ENCODE peak calls at places on chromosomes 2 and 18, in eight cellular contexts. One of them, this sample, is unnamed.

GRCh38 chr2:100163605-100164004 is 21.2 kb upstream of the AFF3 start:
- DNase-seq in fibroblast of lung: no peak
- DNase-seq in bronchial epithelial cell: no peak
- DNase-seq in mammary epithelial cell: no peak
- DNase-seq in stomach: no peak
- DNase-seq in heart right ventricle: no peak
- DNase-seq in GM12865: no peak
- DNase-seq in HCT116: no peak
- DNase-seq in this sample: no peak

GRCh38 chr2:32363588-32363987 is 6.8 kb downstream of the BIRC6 start:
- DNase-seq in fibroblast of lung: peak; percentile 14
- DNase-seq in bronchial epithelial cell: no peak
- DNase-seq in mammary epithelial cell: no peak
- DNase-seq in stomach: no peak
- DNase-seq in heart right ventricle: no peak
- DNase-seq in GM12865: no peak
- DNase-seq in HCT116: no peak
- DNase-seq in this sample: no peak

GRCh38 chr2:102789349-102790085 is 27.7 kb downstream of the TMEM182 start:
- DNase-seq in fibroblast of lung: no peak
- DNase-seq in bronchial epithelial cell: no peak
- DNase-seq in mammary epithelial cell: no peak
- DNase-seq in stomach: no peak
- DNase-seq in heart right ventricle: no peak
- DNase-seq in GM12865: no peak
- DNase-seq in HCT116: no peak
- DNase-seq in this sample: peak; percentile 37

GRCh38 chr2:240988571-240989271 is 9.7 kb upstream of the SNED1 start:
- DNase-seq in fibroblast of lung: no peak
- DNase-seq in bronchial epithelial cell: no peak
- DNase-seq in mammary epithelial cell: no peak
- DNase-seq in stomach: peak; percentile 23
- DNase-seq in heart right ventricle: no peak
- DNase-seq in GM12865: no peak
- DNase-seq in HCT116: no peak
- DNase-seq in this sample: no peak

GRCh38 chr2:58447586-58447985 is 206.5 kb upstream of the FANCL start:
- DNase-seq in fibroblast of lung: no peak
- DNase-seq in bronchial epithelial cell: peak; percentile 86
- DNase-seq in mammary epithelial cell: peak; percentile 32
- DNase-seq in stomach: no peak
- DNase-seq in heart right ventricle: no peak
- DNase-seq in GM12865: no peak
- DNase-seq in HCT116: no peak
- DNase-seq in this sample: no peak

GRCh38 chr2:143034292-143035074 is 94.7 kb upstream of the ARHGAP15 start:
- DNase-seq in fibroblast of lung: peak; percentile 88
- DNase-seq in bronchial epithelial cell: peak; percentile 79
- DNase-seq in mammary epithelial cell: peak; percentile 73
- DNase-seq in stomach: peak; percentile 48
- DNase-seq in heart right ventricle: peak; percentile 52
- DNase-seq in GM12865: peak; percentile 82
- DNase-seq in HCT116: peak; percentile 67
- DNase-seq in this sample: peak; percentile 43

GRCh38 chr2:173524257-173524951 is 169.7 kb downstream of the CDCA7 start:
- DNase-seq in fibroblast of lung: no peak
- DNase-seq in bronchial epithelial cell: no peak
- DNase-seq in mammary epithelial cell: no peak
- DNase-seq in stomach: no peak
- DNase-seq in heart right ventricle: no peak
- DNase-seq in GM12865: no peak
- DNase-seq in HCT116: no peak
- DNase-seq in this sample: no peak

GRCh38 chr2:109080109-109080508 is 48.9 kb upstream of the SH3RF3 start:
- DNase-seq in fibroblast of lung: no peak
- DNase-seq in bronchial epithelial cell: no peak
- DNase-seq in mammary epithelial cell: no peak
- DNase-seq in stomach: no peak
- DNase-seq in heart right ventricle: no peak
- DNase-seq in GM12865: no peak
- DNase-seq in HCT116: no peak
- DNase-seq in this sample: no peak

GRCh38 chr18:41767960-41768359 is 187.1 kb upstream of the PIK3C3 start:
- DNase-seq in fibroblast of lung: peak; percentile 28
- DNase-seq in bronchial epithelial cell: peak; percentile 67
- DNase-seq in mammary epithelial cell: peak; percentile 52
- DNase-seq in stomach: no peak
- DNase-seq in heart right ventricle: no peak
- DNase-seq in GM12865: peak; percentile 5
- DNase-seq in HCT116: no peak
- DNase-seq in this sample: no peak

GRCh38 chr2:158773121-158773520 is 22.0 kb upstream of the DAPL1 start:
- DNase-seq in fibroblast of lung: peak; percentile 46
- DNase-seq in bronchial epithelial cell: no peak
- DNase-seq in mammary epithelial cell: peak; percentile 35
- DNase-seq in stomach: no peak
- DNase-seq in heart right ventricle: no peak
- DNase-seq in GM12865: no peak
- DNase-seq in HCT116: no peak
- DNase-seq in this sample: no peak

GRCh38 chr18:57833441-57834101 is 30.5 kb upstream of the ATP8B1 start:
- DNase-seq in fibroblast of lung: peak; percentile 29
- DNase-seq in bronchial epithelial cell: peak; percentile 33
- DNase-seq in mammary epithelial cell: no peak
- DNase-seq in stomach: no peak
- DNase-seq in heart right ventricle: no peak
- DNase-seq in GM12865: peak; percentile 87
- DNase-seq in HCT116: no peak
- DNase-seq in this sample: no peak

GRCh38 chr2:59025157-59025757 is 784.1 kb upstream of the FANCL start:
- DNase-seq in fibroblast of lung: peak; percentile 36
- DNase-seq in bronchial epithelial cell: peak; percentile 18
- DNase-seq in mammary epithelial cell: peak; percentile 1
- DNase-seq in stomach: peak; percentile 27
- DNase-seq in heart right ventricle: no peak
- DNase-seq in GM12865: peak; percentile 48
- DNase-seq in HCT116: peak; percentile 8
- DNase-seq in this sample: no peak

DNA sequence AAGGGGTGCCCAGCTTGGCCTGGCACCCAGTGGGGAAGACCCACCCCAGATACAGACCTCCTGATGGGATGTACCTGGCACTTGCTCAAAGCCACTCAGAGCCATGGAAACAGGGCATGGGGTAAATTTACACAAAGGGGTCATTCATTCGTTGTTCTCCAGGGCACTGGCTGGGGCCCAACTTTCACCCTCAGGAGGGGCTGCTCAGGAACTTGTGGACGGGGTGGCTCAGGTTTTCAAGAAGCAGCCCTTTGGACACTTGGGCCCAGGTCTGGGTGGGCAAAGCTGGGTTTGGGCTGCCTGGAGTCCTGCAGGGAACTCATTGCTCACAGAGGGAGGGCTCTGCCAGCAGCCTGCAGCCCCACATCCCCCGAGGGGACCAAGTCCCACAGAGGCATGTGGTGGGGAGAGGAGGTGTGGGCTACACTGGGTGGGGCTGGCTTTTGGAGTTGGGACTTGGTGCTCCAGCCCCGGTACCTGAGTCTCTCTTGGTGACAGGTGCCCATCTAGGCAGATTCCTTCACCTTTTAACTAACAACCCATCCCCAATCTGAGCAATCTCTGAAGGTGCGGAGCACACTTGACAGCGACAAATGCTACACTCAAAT is 172.3 kb downstream of the CELF4 start:
- DNase-seq in fibroblast of lung: no peak
- DNase-seq in bronchial epithelial cell: no peak
- DNase-seq in mammary epithelial cell: no peak
- DNase-seq in stomach: no peak
- DNase-seq in heart right ventricle: no peak
- DNase-seq in GM12865: no peak
- DNase-seq in HCT116: no peak
- DNase-seq in this sample: no peak
- H3K4me3 ChIP-seq in fibroblast of lung: peak overlapping the region; percentile 42
- H3K4me3 ChIP-seq in bronchial epithelial cell: no peak overlapping the region
- H3K4me3 ChIP-seq in mammary epithelial cell: no peak overlapping the region
- H3K4me3 ChIP-seq in stomach: peak overlapping the region; percentile 47
- H3K4me3 ChIP-seq in heart right ventricle: peak overlapping the region; percentile 51
- H3K4me3 ChIP-seq in GM12865: no peak overlapping the region
- H3K4me3 ChIP-seq in HCT116: no peak overlapping the region
- H3K4me3 ChIP-seq in this sample: no peak overlapping the region

GRCh38 chr2:118266086-118266485 is 177.8 kb downstream of the INSIG2 start:
- DNase-seq in fibroblast of lung: no peak
- DNase-seq in bronchial epithelial cell: no peak
- DNase-seq in mammary epithelial cell: no peak
- DNase-seq in stomach: no peak
- DNase-seq in heart right ventricle: no peak
- DNase-seq in GM12865: no peak
- DNase-seq in HCT116: no peak
- DNase-seq in this sample: no peak

GRCh38 chr2:118272391-118272790 is 184.1 kb downstream of the INSIG2 start:
- DNase-seq in fibroblast of lung: no peak
- DNase-seq in bronchial epithelial cell: no peak
- DNase-seq in mammary epithelial cell: no peak
- DNase-seq in stomach: no peak
- DNase-seq in heart right ventricle: no peak
- DNase-seq in GM12865: no peak
- DNase-seq in HCT116: no peak
- DNase-seq in this sample: no peak

GRCh38 chr2:118268268-118268667 is 180.0 kb downstream of the INSIG2 start:
- DNase-seq in fibroblast of lung: no peak
- DNase-seq in bronchial epithelial cell: no peak
- DNase-seq in mammary epithelial cell: no peak
- DNase-seq in stomach: no peak
- DNase-seq in heart right ventricle: no peak
- DNase-seq in GM12865: peak; percentile 19
- DNase-seq in HCT116: no peak
- DNase-seq in this sample: no peak

GRCh38 chr2:118264591-118264990 is 176.3 kb downstream of the INSIG2 start:
- DNase-seq in fibroblast of lung: no peak
- DNase-seq in bronchial epithelial cell: no peak
- DNase-seq in mammary epithelial cell: no peak
- DNase-seq in stomach: no peak
- DNase-seq in heart right ventricle: no peak
- DNase-seq in GM12865: no peak
- DNase-seq in HCT116: no peak
- DNase-seq in this sample: no peak

GRCh38 chr2:118269408-118270051 is 181.3 kb downstream of the INSIG2 start:
- DNase-seq in fibroblast of lung: no peak
- DNase-seq in bronchial epithelial cell: peak; percentile 58
- DNase-seq in mammary epithelial cell: no peak
- DNase-seq in stomach: no peak
- DNase-seq in heart right ventricle: no peak
- DNase-seq in GM12865: peak; percentile 26
- DNase-seq in HCT116: no peak
- DNase-seq in this sample: peak; percentile 14
- TF ChIP-seq CTCF in fibroblast of lung: no peak
- TF ChIP-seq CTCF in bronchial epithelial cell: peak; percentile 75
- TF ChIP-seq CTCF in mammary epithelial cell: peak; percentile 31
- TF ChIP-seq CTCF in stomach: no peak
- TF ChIP-seq CTCF in heart right ventricle: no peak
- TF ChIP-seq CTCF in GM12865: peak; percentile 29
- TF ChIP-seq CTCF in HCT116: peak; percentile 59
- TF ChIP-seq CTCF in this sample: peak; percentile 43

DNA sequence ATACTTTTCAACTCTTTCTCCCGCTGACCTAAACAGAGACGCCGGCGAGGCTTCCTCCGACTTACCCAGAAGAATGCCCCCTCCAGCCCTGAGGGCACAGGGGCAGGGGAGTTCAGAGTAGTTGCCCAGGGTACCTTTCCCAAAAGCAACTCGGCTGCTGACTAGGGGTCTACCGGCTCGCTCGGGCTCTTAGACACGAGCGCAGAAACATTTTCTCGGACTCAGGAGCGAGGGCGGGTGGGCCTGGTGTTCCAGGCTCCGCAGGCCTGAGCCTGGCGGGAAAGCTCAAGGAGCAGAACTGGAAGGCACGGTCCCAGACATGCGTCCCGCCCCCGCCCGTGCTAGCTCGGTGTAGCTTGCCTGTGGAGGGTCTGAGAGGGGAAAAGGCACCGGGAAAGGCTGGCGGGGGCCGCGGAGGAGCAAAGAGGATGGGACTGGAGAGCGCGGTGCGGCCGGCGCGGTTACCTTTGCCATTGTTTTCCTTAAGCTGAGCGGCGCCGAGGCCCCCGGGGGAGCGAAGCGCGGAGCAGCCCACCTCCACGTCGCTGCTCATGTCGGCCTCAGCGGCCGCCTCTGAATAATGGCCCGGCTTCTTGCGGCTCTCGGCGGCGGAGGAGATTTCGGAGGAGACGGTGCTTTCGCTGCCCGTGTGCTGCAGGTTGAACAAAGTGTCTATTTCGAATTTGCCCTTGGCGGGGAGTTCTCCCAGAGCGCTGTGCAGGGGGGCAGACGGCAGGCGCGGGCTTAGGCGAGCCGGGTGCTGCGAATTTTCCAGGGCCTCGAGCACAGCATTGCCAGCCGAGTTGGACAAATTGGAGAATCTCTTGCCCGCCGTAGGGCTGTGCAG is 654 bp downstream of the EVX2 start:
- DNase-seq in fibroblast of lung: no peak
- DNase-seq in bronchial epithelial cell: no peak
- DNase-seq in mammary epithelial cell: no peak
- DNase-seq in stomach: no peak
- DNase-seq in heart right ventricle: no peak
- DNase-seq in GM12865: no peak
- DNase-seq in HCT116: no peak
- DNase-seq in this sample: no peak
- H3K4me3 ChIP-seq in fibroblast of lung: no peak overlapping the region
- H3K4me3 ChIP-seq in bronchial epithelial cell: no peak overlapping the region
- H3K4me3 ChIP-seq in mammary epithelial cell: no peak overlapping the region
- H3K4me3 ChIP-seq in stomach: no peak overlapping the region
- H3K4me3 ChIP-seq in heart right ventricle: no peak overlapping the region
- H3K4me3 ChIP-seq in GM12865: no peak overlapping the region
- H3K4me3 ChIP-seq in HCT116: no peak overlapping the region
- H3K4me3 ChIP-seq in this sample: no peak overlapping the region

GRCh38 chr2:167292430-167293171 is 404.3 kb downstream of the XIRP2 start:
- DNase-seq in fibroblast of lung: peak; percentile 95
- DNase-seq in bronchial epithelial cell: peak; percentile 80
- DNase-seq in mammary epithelial cell: peak; percentile 90
- DNase-seq in stomach: peak; percentile 75
- DNase-seq in heart right ventricle: peak; percentile 81
- DNase-seq in GM12865: peak; percentile 90
- DNase-seq in HCT116: peak; percentile 52
- DNase-seq in this sample: peak; percentile 52

GRCh38 chr2:167293172-167293781 is 405.0 kb downstream of the XIRP2 start:
- DNase-seq in fibroblast of lung: peak; percentile 51
- DNase-seq in bronchial epithelial cell: no peak
- DNase-seq in mammary epithelial cell: peak; percentile 20
- DNase-seq in stomach: no peak
- DNase-seq in heart right ventricle: no peak
- DNase-seq in GM12865: peak; percentile 8
- DNase-seq in HCT116: no peak
- DNase-seq in this sample: no peak

GRCh38 chr2:167297292-167297691 is 409.0 kb downstream of the XIRP2 start:
- DNase-seq in fibroblast of lung: no peak
- DNase-seq in bronchial epithelial cell: no peak
- DNase-seq in mammary epithelial cell: no peak
- DNase-seq in stomach: no peak
- DNase-seq in heart right ventricle: no peak
- DNase-seq in GM12865: no peak
- DNase-seq in HCT116: no peak
- DNase-seq in this sample: no peak

GRCh38 chr2:167294775-167295140 is 406.5 kb downstream of the XIRP2 start:
- DNase-seq in fibroblast of lung: peak; percentile 56
- DNase-seq in bronchial epithelial cell: peak; percentile 21
- DNase-seq in mammary epithelial cell: peak; percentile 29
- DNase-seq in stomach: no peak
- DNase-seq in heart right ventricle: no peak
- DNase-seq in GM12865: no peak
- DNase-seq in HCT116: no peak
- DNase-seq in this sample: no peak

GRCh38 chr2:167294031-167294774 is 405.9 kb downstream of the XIRP2 start:
- DNase-seq in fibroblast of lung: peak; percentile 58
- DNase-seq in bronchial epithelial cell: peak; percentile 2
- DNase-seq in mammary epithelial cell: peak; percentile 4
- DNase-seq in stomach: no peak
- DNase-seq in heart right ventricle: no peak
- DNase-seq in GM12865: no peak
- DNase-seq in HCT116: no peak
- DNase-seq in this sample: no peak
- TF ChIP-seq CTCF in fibroblast of lung: peak; percentile 3
- TF ChIP-seq CTCF in bronchial epithelial cell: no peak
- TF ChIP-seq CTCF in mammary epithelial cell: no peak
- TF ChIP-seq CTCF in stomach: no peak
- TF ChIP-seq CTCF in heart right ventricle: no peak
- TF ChIP-seq CTCF in GM12865: no peak
- TF ChIP-seq CTCF in HCT116: no peak
- TF ChIP-seq CTCF in this sample: no peak